ENCODE peak calls at places on chromosomes 1 and 21, in five cellular contexts. L is globus pallidus; N is endothelial cell; H is stimulated activated CD4-positive, alpha-beta T cell treated with anti-CD3 and anti-CD28 coated beads, Interleukin-12 subunit alpha, Interleukin-12 subunit beta, amount 100 ng/mL, for 48 hours; M is central memory CD4-positive, alpha-beta T cell. R is an unnamed sample.

GRCh38 chr1:155219592-155220031 is 11.1 kb downstream of the MTX1 start:
- DNase-seq in L (peak), N (no peak), H (no peak), M (no peak), R (no peak)

GRCh38 chr1:154141240-154141639 is 13.6 kb downstream of the NUP210L start:
- DNase-seq in L (no peak), N (no peak), H (no peak), M (no peak), R (no peak)

GRCh38 chr1:17588048-17588781 is 48.7 kb downstream of the ARHGEF10L start:
- DNase-seq in L (no peak), N (no peak), H (no peak), M (no peak), R (peak)

GRCh38 chr1:21749109-21749508 is 33.8 kb downstream of the USP48 start:
- DNase-seq in L (no peak), N (no peak), H (no peak), M (no peak), R (no peak)

GRCh38 chr1:160159846-160160245 is 8.4 kb downstream of the ATP1A4 start:
- DNase-seq in L (no peak), N (no peak), H (no peak), M (no peak), R (no peak)

GRCh38 chr21:46369520-46370235 is 45.7 kb downstream of the PCNT start:
- DNase-seq in L (no peak), N (no peak), H (no peak), M (no peak), R (no peak)

GRCh38 chr21:25506887-25507286 is 100.4 kb downstream of the MRPL39 start:
- DNase-seq in L (no peak), N (no peak), H (no peak), M (no peak), R (no peak)

GRCh38 chr21:45869121-45870007 is 112.2 kb upstream of the COL6A1 start:
- DNase-seq in L (no peak), N (no peak), H (no peak), M (no peak), R (no peak)

GRCh38 chr21:42299324-42300044 is 15.7 kb downstream of the TFF3 start:
- DNase-seq in L (no peak), N (no peak), H (peak), M (no peak), R (no peak)

GRCh38 chr21:42614811-42615342 is 38.5 kb upstream of the PDE9A start:
- DNase-seq in L (no peak), N (no peak), H (peak), M (peak), R (peak)

GRCh38 chr1:64934115-64934880 is 32.1 kb downstream of the JAK1 start:
- DNase-seq in L (no peak), N (no peak), H (no peak), M (no peak), R (no peak)

GRCh38 chr1:201268604-201269151 is 14.6 kb upstream of the PKP1 start:
- DNase-seq in L (no peak), N (no peak), H (no peak), M (no peak), R (no peak)

GRCh38 chr1:226425431-226426031 is 17.6 kb upstream of the PARP1 start:
- DNase-seq in L (no peak), N (no peak), H (no peak), M (no peak), R (peak)

GRCh38 chr1:7585216-7585907 is 185.7 kb upstream of the VAMP3 start:
- DNase-seq in L (no peak), N (no peak), H (no peak), M (no peak), R (peak)

GRCh38 chr1:207404849-207405525 is 49.1 kb upstream of the CR2 start:
- DNase-seq in L (peak), N (no peak), H (no peak), M (peak), R (no peak)

GRCh38 chr21:42187976-42188653 is 30.8 kb upstream of the ABCG1 start:
- DNase-seq in L (peak), N (no peak), H (peak), M (peak), R (no peak)

R was measured in nephron progenitor cell.